ENCODE peak calls at places on chromosome 1, in eight cellular contexts. L is GM23248; M is IMR-90; I is astrocyte; D is CD8-positive, alpha-beta memory T cell; A is GM12878; H is upper lobe of right lung; O is heart left ventricle. J is an unnamed sample. For H3K9me3, the result is how much of the 10 kb centered on the place peaks cover.

GRCh38 chr1:64654519-64655341 is 90.1 kb upstream of the RAVER2 start:
- DNase-seq in A (no peak), L (peak), D (no peak), O (no peak), H (no peak), I (peak), M (peak), J (peak)

GRCh38 chr1:55235722-55236121 is 20.6 kb upstream of the USP24 start:
- DNase-seq in A (no peak), H (no peak), M (peak), D (no peak), I (peak), L (peak), O (no peak), J (peak)

GRCh38 chr1:46687910-46688509 is 16.4 kb downstream of the TEX38 start:
- DNase-seq in H (no peak), O (no peak), L (no peak), M (no peak), D (no peak), I (no peak), A (no peak), J (no peak)

GRCh38 chr1:245874942-245875580 is 632.0 kb downstream of the SMYD3 start:
- DNase-seq in D (no peak), A (no peak), H (peak), L (peak), O (peak), I (peak), M (peak), J (peak)

GRCh38 chr1:7831458-7831857 is 21.4 kb downstream of the UTS2 start:
- DNase-seq in L (no peak), M (no peak), A (no peak), I (no peak), O (no peak), D (no peak), H (no peak), J (no peak)

GRCh38 chr1:90133133-90133532 is 138.2 kb downstream of the ZNF326 start:
- DNase-seq in D (no peak), I (peak), A (no peak), M (peak), H (no peak), O (no peak), L (peak), J (peak)

GRCh38 chr1:159946242-159947187 is 1.1 kb upstream of the IGSF9 start:
- DNase-seq in A (no peak), H (no peak), L (peak), I (no peak), M (no peak), O (no peak), D (no peak), J (no peak)

GRCh38 chr1:183433703-183434102 is 15.5 kb upstream of the NMNAT2 start:
- DNase-seq in H (no peak), A (no peak), I (no peak), D (no peak), O (no peak), M (no peak), L (no peak), J (no peak)

GRCh38 chr1:210377934-210378333 is 49.2 kb downstream of the HHAT start:
- DNase-seq in L (peak), A (no peak), D (no peak), O (no peak), H (no peak), M (peak), I (peak), J (no peak)

GRCh38 chr1:178798232-178798861 is 72.5 kb downstream of the ANGPTL1 start:
- DNase-seq in I (no peak), H (no peak), M (no peak), D (no peak), L (no peak), O (no peak), A (no peak), J (peak)

GRCh38 chr1:38804062-38804886 is 55.3 kb downstream of the RRAGC start:
- DNase-seq in L (peak), M (no peak), I (no peak), O (no peak), A (no peak), D (no peak), H (no peak), J (peak)

GRCh38 chr1:112370981-112371380 is 25.0 kb upstream of the CTTNBP2NL start:
- DNase-seq in I (no peak), H (no peak), M (no peak), D (no peak), L (no peak), O (no peak), A (no peak), J (no peak)

GRCh38 chr1:209412036-209412435 is 171.5 kb upstream of the CAMK1G start:
- DNase-seq in A (no peak), D (no peak), L (peak), I (no peak), M (peak), H (no peak), O (no peak), J (no peak)

GRCh38 chr1:169383449-169383848 is 15.5 kb downstream of the BLZF1 start:
- DNase-seq in L (no peak), A (no peak), I (no peak), H (no peak), D (no peak), O (no peak), M (no peak), J (no peak)

GRCh38 chr1:167672831-167673230 is 42.8 kb downstream of the RCSD1 start:
- DNase-seq in H (no peak), D (no peak), A (no peak), O (no peak), I (no peak), L (no peak), M (no peak), J (no peak)

GRCh38 chr1:230376296-230376695 is 49.8 kb downstream of the PGBD5 start:
- DNase-seq in M (no peak), H (no peak), D (no peak), O (no peak), I (no peak), A (no peak), L (no peak), J (no peak)

GRCh38 chr1:205687242-205687641 is 6.9 kb upstream of the SLC45A3 start:
- DNase-seq in O (no peak), L (no peak), M (no peak), D (no peak), H (peak), A (no peak), I (no peak), J (no peak)

GRCh38 chr1:113677250-113678158 is 81.8 kb downstream of the PHTF1 start:
- DNase-seq in L (peak), H (no peak), D (peak), A (no peak), M (peak), O (peak), I (peak), J (peak)

GRCh38 chr1:53547321-53547720 is 88.1 kb downstream of the DMRTB1 start:
- DNase-seq in I (no peak), A (no peak), D (no peak), H (peak), M (no peak), O (no peak), L (no peak), J (no peak)

GRCh38 chr1:240244968-240245628 is 153.4 kb downstream of the FMN2 start:
- DNase-seq in O (no peak), D (no peak), M (peak), I (peak), H (no peak), L (peak), A (no peak), J (no peak)

GRCh38 chr1:156504062-156504813 is 3.7 kb upstream of the MEF2D start:
- DNase-seq in O (no peak), M (peak), H (peak), I (no peak), L (peak), D (no peak), A (no peak), J (peak)

GRCh38 chr1:56494306-56494705 is 85.1 kb downstream of the PLPP3 start:
- DNase-seq in A (no peak), D (no peak), I (no peak), H (no peak), M (no peak), O (no peak), L (no peak), J (no peak)

DNA sequence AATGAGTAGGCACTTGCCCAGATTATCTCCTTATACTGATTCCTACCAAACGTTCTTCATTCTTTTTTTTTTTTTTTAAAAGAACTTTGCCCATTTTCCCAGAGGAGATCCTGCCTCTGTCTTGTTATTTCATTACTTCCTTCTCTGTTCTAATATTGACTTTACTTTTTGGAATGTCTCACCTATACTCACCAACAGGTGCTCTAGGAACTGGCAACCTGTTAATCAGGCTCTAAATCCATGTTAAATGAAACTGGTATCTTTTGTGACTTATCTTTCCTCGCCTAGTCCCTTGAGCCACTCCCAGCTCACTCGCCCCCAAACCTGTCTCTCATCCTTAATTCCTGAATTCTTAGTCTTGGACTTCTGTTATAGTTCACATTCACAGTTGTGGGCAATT is 1.2 kb upstream of the CRCT1 start:
- DNase-seq in L (no peak), M (no peak), I (no peak), H (no peak), D (no peak), A (no peak), O (no peak), J (no peak)
- H3K9me3 ChIP-seq in L (under half), M (under half), I (under half), H (under half), D (under half), A (under half), O (under half), J (under half)

DNA sequence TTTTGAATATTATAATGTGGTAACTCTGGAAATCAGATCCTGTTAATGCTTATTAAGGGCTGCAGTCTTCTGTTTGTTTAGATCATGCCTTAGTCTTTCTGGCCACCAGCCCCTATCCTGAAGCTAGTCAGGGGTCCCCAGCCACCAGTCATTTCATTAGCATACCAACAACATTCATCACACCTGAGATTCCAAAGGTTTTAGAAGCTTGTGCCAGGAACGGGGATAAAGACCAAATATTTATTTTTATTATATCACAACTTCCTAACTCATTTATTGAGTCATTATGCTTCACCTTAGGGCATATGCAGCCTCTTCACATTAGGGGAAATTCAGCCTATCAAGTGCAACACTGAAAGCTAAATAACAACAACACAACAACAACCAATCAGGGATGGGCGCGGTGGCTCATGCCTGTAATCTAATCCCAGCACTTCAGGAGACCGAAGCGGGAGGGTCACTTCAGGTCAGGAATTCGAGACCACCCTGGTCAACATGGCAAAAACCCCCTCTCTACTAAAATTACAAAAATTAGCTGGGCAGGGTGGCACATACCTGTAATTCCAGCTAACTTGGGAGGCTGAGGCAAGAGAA is 2.9 kb upstream of the PSEN2 start:
- DNase-seq in D (no peak), I (no peak), A (no peak), L (no peak), O (no peak), M (no peak), H (no peak), J (no peak)
- H3K9me3 ChIP-seq in D (under half), I (under half), A (under half), L (under half), O (under half), M (under half), H (under half), J (under half)

GRCh38 chr1:116374340-116375164 is 1.5 kb downstream of the ATP1A1 start:
- DNase-seq in A (no peak), M (no peak), O (no peak), D (peak), H (no peak), L (peak), I (no peak), J (peak)

GRCh38 chr1:116372186-116372585 is 858 bp upstream of the ATP1A1 start:
- DNase-seq in A (no peak), M (no peak), O (no peak), L (no peak), H (no peak), I (no peak), D (peak), J (no peak)

GRCh38 chr1:116375165-116375883 is 2.3 kb downstream of the ATP1A1 start:
- DNase-seq in I (no peak), H (no peak), L (peak), M (no peak), A (no peak), D (peak), O (no peak), J (peak)

GRCh38 chr1:116372651-116373444 is at the start of gene ATP1A1:
- DNase-seq in L (peak), O (peak), H (peak), D (peak), M (peak), I (peak), A (peak), J (peak)

GRCh38 chr1:116373451-116374339 is 651 bp downstream of the ATP1A1 start:
- DNase-seq in L (peak), M (peak), D (peak), O (peak), H (peak), I (no peak), A (no peak), J (peak)
- H3K9me3 ChIP-seq in L (under half), M (under half), D (under half), O (under half), H (under half), I (under half), A (under half), J (under half)

GRCh38 chr1:80769351-80769750 is 1031.4 kb upstream of the ADGRL2 start:
- DNase-seq in A (no peak), O (no peak), L (no peak), H (no peak), I (no peak), D (no peak), M (no peak), J (no peak)
- H3K9me3 ChIP-seq in A (under half), O (under half), L (under half), H (under half), I (under half), D (under half), M (under half), J (under half)

GRCh38 chr1:31458287-31458896 is 45.4 kb downstream of the SERINC2 start:
- DNase-seq in L (no peak), O (no peak), M (no peak), I (no peak), D (no peak), H (no peak), A (no peak), J (no peak)
- H3K9me3 ChIP-seq in L (under half), O (under half), M (under half), I (under half), D (under half), H (under half), A (under half), J (under half)

GRCh38 chr1:88422037-88422436 is 262.0 kb upstream of the PKN2 start:
- DNase-seq in A (no peak), L (no peak), D (no peak), I (peak), H (no peak), M (no peak), O (no peak), J (no peak)
- H3K9me3 ChIP-seq in A (under half), L (under half), D (under half), I (under half), H (under half), M (under half), O (half or more), J (under half)

GRCh38 chr1:116748272-116748671 is 6.0 kb upstream of the CD2 start:
- DNase-seq in O (no peak), I (no peak), M (no peak), H (no peak), D (no peak), A (no peak), L (no peak), J (no peak)
- H3K9me3 ChIP-seq in O (under half), I (under half), M (under half), H (under half), D (under half), A (under half), L (under half), J (under half)

J was measured in A673.